ENCODE peak calls at places on chromosomes 3 and 15, in seven cellular contexts. X is PC-9, Q is pancreas, V is sigmoid colon, J is body of pancreas, L is esophagus squamous epithelium, W is H9. S is an unnamed sample. For H3K27me3 and H3K4me1, the result is how much of the 10 kb centered on the place peaks cover.

GRCh38 chr15:90259524-90259923 is 5.9 kb upstream of the NGRN start:
- DNase-seq in X (no peak), Q (no peak), V (no peak), J (no peak), L (no peak), W (no peak), S (no peak)

GRCh38 chr3:43243590-43244587 is 42.5 kb upstream of the SNRK start:
- DNase-seq in X (no peak), Q (no peak), V (no peak), J (no peak), L (no peak), W (no peak), S (no peak)

GRCh38 chr3:99891610-99892285 is 74.1 kb downstream of the CMSS1 start:
- DNase-seq in X (no peak), Q (no peak), V (no peak), J (no peak), L (no peak), W (no peak), S (no peak)

GRCh38 chr3:174862101-174862500 is 3.0 kb downstream of the NAALADL2 start:
- DNase-seq in X (peak), Q (no peak), V (no peak), J (no peak), L (no peak), W (peak), S (peak)

GRCh38 chr3:23241256-23241655 is 38.1 kb downstream of the UBE2E2 start:
- DNase-seq in X (no peak), Q (no peak), V (no peak), J (no peak), L (no peak), W (no peak), S (no peak)

GRCh38 chr3:71033681-71034220 is 549.8 kb downstream of the FOXP1 start:
- DNase-seq in X (no peak), Q (no peak), V (no peak), J (no peak), L (no peak), W (no peak), S (no peak)

GRCh38 chr3:196477678-196478077 is 25.9 kb downstream of the RNF168 start:
- DNase-seq in X (no peak), Q (no peak), V (no peak), J (no peak), L (no peak), W (no peak), S (no peak)

GRCh38 chr3:132593950-132594328 is 3.1 kb upstream of the ACKR4 start:
- DNase-seq in X (no peak), Q (no peak), V (no peak), J (no peak), L (no peak), W (no peak), S (peak)

DNA sequence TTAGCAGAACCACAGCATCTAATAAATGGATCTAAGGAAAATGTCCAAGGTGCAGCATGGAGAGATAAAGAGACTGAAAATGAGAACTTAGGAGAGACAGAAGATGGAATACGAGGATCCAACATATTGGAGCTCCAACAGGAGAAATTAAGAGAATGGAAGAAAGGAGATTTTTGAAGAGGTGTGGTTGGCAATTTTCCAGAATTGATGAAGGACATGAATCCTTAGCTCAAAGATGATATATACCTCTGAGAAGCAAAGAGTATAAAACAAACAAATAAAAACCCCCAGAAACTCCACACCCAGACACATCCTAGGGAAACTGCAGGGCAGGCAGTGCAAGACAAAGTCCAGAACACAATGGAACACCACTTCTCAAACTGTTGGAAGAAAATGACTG is 141.2 kb downstream of the MEGF11 start:
- DNase-seq in X (no peak), Q (no peak), V (no peak), J (no peak), L (no peak), W (no peak), S (no peak)
- H3K27me3 ChIP-seq in X (half or more), Q (under half), V (under half), J (under half), L (under half), W (under half), S (half or more)

GRCh38 chr15:58760385-58761009 is 10.6 kb upstream of the MINDY2 start:
- DNase-seq in X (no peak), Q (no peak), V (no peak), J (no peak), L (no peak), W (no peak), S (no peak)

GRCh38 chr15:58755956-58756355 is 6.4 kb upstream of the ADAM10 start:
- DNase-seq in X (no peak), Q (no peak), V (no peak), J (no peak), L (no peak), W (no peak), S (no peak)

GRCh38 chr15:58755350-58755749 is 5.8 kb upstream of the ADAM10 start:
- DNase-seq in X (no peak), Q (no peak), V (no peak), J (no peak), L (no peak), W (no peak), S (no peak)

GRCh38 chr15:58761010-58761388 is 10.1 kb upstream of the MINDY2 start:
- DNase-seq in X (no peak), Q (no peak), V (no peak), J (no peak), L (no peak), W (no peak), S (no peak)

DNA sequence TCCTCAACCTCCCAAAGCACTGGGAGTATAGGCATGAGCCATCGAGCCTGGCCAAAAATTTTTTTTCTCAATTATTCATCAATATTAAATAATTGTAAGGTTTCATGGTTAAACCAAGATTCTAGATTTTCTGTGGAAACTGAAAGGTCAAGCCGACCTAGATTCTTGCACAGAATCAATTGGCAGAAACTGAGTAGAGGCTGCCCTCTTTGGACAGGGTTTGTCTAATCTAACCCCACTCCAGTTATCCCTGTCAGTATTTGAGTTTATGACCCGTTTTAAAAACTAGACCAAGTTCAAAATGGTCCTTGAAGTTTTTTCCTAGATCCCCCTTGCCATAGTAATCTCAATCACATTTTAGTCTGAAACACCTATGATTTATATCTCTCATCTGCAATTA is 8.6 kb upstream of the ADAM10 start:
- DNase-seq in X (no peak), Q (no peak), V (no peak), J (no peak), L (no peak), W (no peak), S (no peak)
- TF ChIP-seq CTCF in X (no peak), Q (no peak), V (no peak), J (peak), L (no peak), W (no peak), S (peak)

GRCh38 chr15:80549191-80549590 is 145.0 kb downstream of the ARNT2 start:
- DNase-seq in X (no peak), Q (no peak), V (no peak), J (no peak), L (no peak), W (no peak), S (peak)

GRCh38 chr15:80551348-80551747 is 143.8 kb upstream of the ABHD17C start:
- DNase-seq in X (no peak), Q (no peak), V (no peak), J (no peak), L (no peak), W (no peak), S (no peak)

GRCh38 chr15:80550219-80550909 is 144.7 kb upstream of the ABHD17C start:
- DNase-seq in X (peak), Q (no peak), V (no peak), J (no peak), L (no peak), W (no peak), S (peak)

GRCh38 chr15:80550910-80551265 is 144.2 kb upstream of the ABHD17C start:
- DNase-seq in X (no peak), Q (no peak), V (no peak), J (no peak), L (no peak), W (no peak), S (peak)

DNA sequence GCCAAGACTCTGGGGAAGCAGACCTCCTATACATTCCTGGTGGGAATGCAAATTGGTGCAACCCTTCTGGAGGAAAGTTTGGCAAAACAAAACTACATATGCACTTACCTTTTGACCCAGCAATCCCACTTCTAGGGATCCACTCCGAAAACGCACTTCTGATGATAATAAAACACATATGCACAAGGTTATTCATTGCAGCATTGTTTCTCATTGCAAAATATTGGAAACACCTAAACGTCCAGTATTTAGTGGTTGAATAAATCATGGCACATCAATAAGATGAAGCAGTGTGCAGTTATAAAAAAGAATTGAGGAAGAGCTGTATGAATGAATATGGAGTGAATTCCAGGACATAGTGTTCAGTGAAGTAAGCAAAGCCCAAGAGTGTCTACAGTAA is 145.4 kb upstream of the ABHD17C start:
- DNase-seq in X (no peak), Q (no peak), V (no peak), J (no peak), L (no peak), W (no peak), S (no peak)
- H3K4me1 ChIP-seq in X (under half), Q (under half), V (under half), J (under half), L (under half), W (under half), S (under half)

GRCh38 chr3:155390361-155390760 is 96.9 kb upstream of the STRIT1 start:
- DNase-seq in X (no peak), Q (no peak), V (no peak), J (no peak), L (no peak), W (no peak), S (no peak)
- H3K27me3 ChIP-seq in X (under half), Q (under half), V (under half), J (under half), L (under half), W (under half), S (under half)

GRCh38 chr3:39180546-39181346 is 11.6 kb downstream of the XIRP1 start:
- DNase-seq in X (peak), Q (peak), V (peak), J (peak), L (peak), W (peak), S (peak)
- TF ChIP-seq CTCF in X (no peak), Q (no peak), V (no peak), J (peak), L (no peak), W (peak), S (peak)

GRCh38 chr15:58547628-58548307 is 116.0 kb downstream of the LIPC start:
- DNase-seq in X (no peak), Q (no peak), V (no peak), J (no peak), L (no peak), W (no peak), S (no peak)

GRCh38 chr15:58546635-58547627 is 115.1 kb downstream of the LIPC start:
- DNase-seq in X (peak), Q (peak), V (no peak), J (peak), L (no peak), W (no peak), S (peak)

GRCh38 chr15:58546066-58546591 is 114.3 kb downstream of the LIPC start:
- DNase-seq in X (no peak), Q (no peak), V (no peak), J (no peak), L (no peak), W (no peak), S (no peak)

GRCh38 chr15:58543664-58544335 is 112.0 kb downstream of the LIPC start:
- DNase-seq in X (no peak), Q (no peak), V (no peak), J (no peak), L (no peak), W (no peak), S (no peak)

DNA sequence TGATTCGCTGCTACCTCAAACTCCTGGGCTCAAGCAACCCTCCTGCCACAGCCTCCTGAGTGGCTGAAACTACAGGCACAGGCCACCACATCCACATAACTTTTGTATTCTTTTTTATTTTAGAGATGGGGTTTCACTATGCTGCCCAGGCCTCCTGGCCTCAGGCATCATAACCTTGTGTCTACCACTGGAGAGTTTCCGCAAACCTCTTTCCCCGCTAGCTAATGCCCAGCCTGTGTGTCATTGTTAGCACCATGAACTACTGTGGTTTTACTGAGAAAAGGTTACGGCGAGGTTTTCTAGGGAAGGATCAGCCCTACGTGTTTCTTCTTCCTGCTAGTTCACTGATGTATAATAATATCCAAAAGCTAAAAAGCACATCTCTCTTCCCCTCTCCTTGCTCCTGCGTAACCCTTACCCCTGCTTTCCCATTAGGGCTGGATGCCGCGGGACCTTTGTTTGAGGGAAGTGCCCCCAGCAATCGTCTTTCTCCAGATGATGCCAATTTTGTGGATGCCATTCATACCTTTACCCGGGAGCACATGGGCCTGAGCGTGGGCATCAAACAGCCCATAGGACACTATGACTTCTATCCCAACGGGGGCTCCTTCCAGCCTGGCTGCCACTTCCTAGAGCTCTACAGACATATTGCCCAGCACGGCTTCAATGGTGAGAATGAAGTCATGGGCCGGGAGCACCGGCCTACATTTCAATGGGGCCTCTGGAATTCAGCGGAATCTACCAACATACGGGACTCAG is 113.7 kb downstream of the LIPC start:
- DNase-seq in X (no peak), Q (no peak), V (no peak), J (no peak), L (no peak), W (no peak), S (no peak)
- H3K4me1 ChIP-seq in X (under half), Q (under half), V (under half), J (under half), L (under half), W (under half), S (under half)

S was measured in foreskin keratinocyte.